ENCODE peak calls at places on chromosomes 5 and 9, in ten cellular contexts. Q, M, E, L, X, K, U, A, B and W are unnamed samples.

GRCh38 chr9:123866497-123866896 is 63.4 kb downstream of the DENND1A start:
- DNase-seq in K (no peak), Q (peak), E (no peak), A (no peak), M (no peak), B (no peak), L (no peak), U (no peak), X (no peak), W (no peak)

GRCh38 chr5:2848634-2849033 is 97.2 kb upstream of the IRX2 start:
- DNase-seq in M (no peak), B (no peak), E (no peak), K (no peak), A (no peak), U (no peak), L (no peak), Q (no peak), X (no peak), W (no peak)

GRCh38 chr9:4298255-4299005 is 1.4 kb downstream of the GLIS3 start:
- DNase-seq in X (peak), A (peak), Q (peak), L (peak), M (peak), K (peak), E (no peak), U (no peak), B (peak), W (peak)

GRCh38 chr9:72300884-72301283 is 64.1 kb downstream of the ZFAND5 start:
- DNase-seq in U (no peak), Q (no peak), E (no peak), M (no peak), A (no peak), L (no peak), X (no peak), B (no peak), K (no peak), W (no peak)

GRCh38 chr9:7216004-7216821 is 458.4 kb downstream of the KDM4C start:
- DNase-seq in A (no peak), E (no peak), M (no peak), Q (peak), K (no peak), X (no peak), L (no peak), U (no peak), B (no peak), W (no peak)

GRCh38 chr9:129726322-129727160 is 26.3 kb downstream of the PTGES start:
- DNase-seq in E (peak), K (peak), A (peak), Q (peak), B (peak), X (peak), U (peak), L (peak), M (peak), W (peak)

GRCh38 chr5:87390075-87390474 is 22.7 kb downstream of the CCNH start:
- DNase-seq in A (no peak), U (no peak), E (no peak), M (no peak), Q (no peak), K (no peak), L (no peak), X (no peak), B (no peak), W (no peak)

GRCh38 chr5:158770506-158770905 is 329.2 kb downstream of the EBF1 start:
- DNase-seq in K (no peak), L (no peak), A (no peak), E (no peak), B (no peak), U (no peak), M (no peak), X (no peak), Q (peak), W (peak)

GRCh38 chr9:15178621-15179020 is 128.4 kb downstream of the TTC39B start:
- DNase-seq in Q (no peak), E (no peak), X (no peak), M (no peak), L (no peak), K (no peak), U (no peak), A (no peak), B (no peak), W (peak)

GRCh38 chr9:108859459-108860114 is 2.5 kb upstream of the ACTL7A start:
- DNase-seq in L (no peak), A (no peak), U (no peak), E (no peak), X (no peak), B (no peak), K (no peak), M (no peak), Q (no peak), W (no peak)

DNA sequence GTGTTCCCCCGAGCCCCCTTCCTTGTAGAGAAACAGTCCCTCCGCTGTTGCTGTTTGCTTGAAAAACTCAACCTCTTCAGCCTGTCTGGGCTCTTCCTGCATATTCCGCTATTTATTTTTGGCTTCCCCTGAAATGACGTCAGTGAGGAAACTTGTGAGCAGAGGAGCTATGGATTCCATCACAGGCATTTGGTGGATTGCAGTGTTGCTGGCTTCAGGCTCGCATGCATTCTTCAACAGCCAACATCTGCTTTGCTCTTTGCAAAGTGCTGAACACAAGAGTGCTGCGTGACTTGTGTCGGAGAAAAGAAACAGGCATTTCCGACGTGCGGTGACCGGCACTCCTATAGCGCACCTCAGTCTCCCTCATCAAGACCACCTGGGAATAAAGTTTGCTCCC is 232.7 kb downstream of the RFK start:
- DNase-seq in X (no peak), B (no peak), K (no peak), U (no peak), E (no peak), L (no peak), Q (peak), M (no peak), A (no peak), W (no peak)
- TF ChIP-seq CTCF in X (no peak), B (no peak), K (no peak), U (no peak), E (no peak), L (no peak), Q (no peak), M (no peak), A (no peak), W (no peak)

DNA sequence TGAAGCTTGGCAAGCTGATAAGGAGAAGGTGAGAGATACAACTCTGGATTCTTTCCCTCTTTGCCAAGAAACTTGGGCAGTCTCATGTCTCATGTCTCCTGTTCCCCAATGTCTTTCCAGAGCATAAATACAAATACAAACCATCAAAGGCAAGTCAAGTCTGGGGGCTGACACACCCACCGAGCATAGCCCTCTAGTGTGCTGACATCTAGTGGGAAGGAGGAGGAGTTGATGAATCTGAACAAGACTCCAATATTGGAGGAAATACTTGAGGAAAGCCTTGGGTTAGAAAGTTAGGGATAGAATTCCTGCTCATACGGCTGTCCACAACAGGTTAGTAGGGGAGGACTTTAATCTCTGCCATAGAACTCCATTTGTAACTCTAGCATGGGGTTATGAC is 8.6 kb downstream of the MLANA start:
- DNase-seq in X (no peak), A (no peak), M (no peak), E (no peak), Q (peak), B (no peak), K (no peak), U (no peak), L (no peak), W (no peak)
- TF ChIP-seq CTCF in X (no peak), A (no peak), M (peak), E (no peak), Q (peak), B (no peak), K (no peak), U (peak), L (no peak), W (peak)

GRCh38 chr9:137959641-137960411 is 82.2 kb downstream of the CACNA1B start:
- DNase-seq in L (no peak), A (peak), U (peak), X (no peak), K (no peak), B (no peak), M (no peak), Q (no peak), E (no peak), W (no peak)
- TF ChIP-seq CTCF in L (no peak), A (no peak), U (no peak), X (no peak), K (no peak), B (no peak), M (no peak), Q (no peak), E (no peak), W (no peak)

GRCh38 chr9:127154390-127155191 is 32.2 kb upstream of the ANGPTL2 start:
- DNase-seq in Q (peak), K (no peak), U (peak), L (peak), A (peak), E (no peak), X (no peak), M (no peak), B (no peak), W (no peak)
- TF ChIP-seq CTCF in Q (no peak), K (no peak), U (no peak), L (no peak), A (no peak), E (no peak), X (no peak), M (no peak), B (no peak), W (no peak)